ENCODE peak calls at places on chromosomes 7 and 10, in nine cellular contexts. H is cardiac muscle cell, D is aorta, Q is AG09309, V is heart left ventricle, T is mucosa of descending colon, L is choroid plexus epithelial cell, K is lower leg skin, U is kidney epithelial cell. R is an unnamed sample.

GRCh38 chr10:74976565-74976964 is 134.9 kb upstream of the SAMD8 start:
- DNase-seq in H (no peak), D (no peak), Q (no peak), V (no peak), T (no peak), L (no peak), K (no peak), U (no peak), R (no peak)

GRCh38 chr10:129964611-129965417 is 740 bp upstream of the EBF3 start:
- DNase-seq in H (peak), D (peak), Q (no peak), V (no peak), T (no peak), L (no peak), K (peak), U (no peak), R (no peak)

GRCh38 chr10:122461729-122462532 is 578 bp downstream of the HTRA1 start:
- DNase-seq in H (peak), D (peak), Q (no peak), V (peak), T (no peak), L (peak), K (no peak), U (no peak), R (no peak)

GRCh38 chr10:100997364-100998182 is 2.0 kb upstream of the LZTS2 start:
- DNase-seq in H (peak), D (peak), Q (peak), V (peak), T (peak), L (peak), K (peak), U (no peak), R (peak)

GRCh38 chr10:22620140-22620857 is 94.1 kb downstream of the PIP4K2A start:
- DNase-seq in H (no peak), D (peak), Q (peak), V (peak), T (peak), L (peak), K (peak), U (peak), R (peak)

GRCh38 chr7:28749673-28750072 is 208.5 kb downstream of the TRIL start:
- DNase-seq in H (no peak), D (no peak), Q (no peak), V (no peak), T (no peak), L (peak), K (no peak), U (no peak), R (no peak)

GRCh38 chr7:138258194-138258554 is 181.9 kb downstream of the AKR1D1 start:
- DNase-seq in H (no peak), D (no peak), Q (no peak), V (no peak), T (no peak), L (no peak), K (no peak), U (no peak), R (no peak)

GRCh38 chr7:33921216-33921938 is 16.0 kb downstream of the BMPER start:
- DNase-seq in H (no peak), D (no peak), Q (peak), V (peak), T (peak), L (peak), K (no peak), U (no peak), R (peak)

GRCh38 chr10:109282510-109282909 is 640.8 kb downstream of the XPNPEP1 start:
- DNase-seq in H (no peak), D (no peak), Q (no peak), V (no peak), T (no peak), L (peak), K (no peak), U (peak), R (peak)

GRCh38 chr7:5634107-5634950 is 147.1 kb downstream of the RNF216 start:
- DNase-seq in H (peak), D (peak), Q (peak), V (peak), T (peak), L (peak), K (peak), U (peak), R (peak)

GRCh38 chr10:44020322-44021111 is 364.4 kb downstream of the CXCL12 start:
- DNase-seq in H (no peak), D (no peak), Q (no peak), V (peak), T (no peak), L (no peak), K (no peak), U (no peak), R (peak)

GRCh38 chr10:100346351-100346764 is 675 bp upstream of the SCD start:
- DNase-seq in H (peak), D (peak), Q (no peak), V (peak), T (peak), L (peak), K (no peak), U (no peak), R (peak)

GRCh38 chr10:22573820-22574569 is 140.4 kb downstream of the PIP4K2A start:
- DNase-seq in H (no peak), D (no peak), Q (no peak), V (no peak), T (no peak), L (peak), K (no peak), U (no peak), R (no peak)

GRCh38 chr10:104256335-104257080 is 1.8 kb downstream of the GSTO1 start:
- DNase-seq in H (no peak), D (no peak), Q (no peak), V (no peak), T (no peak), L (peak), K (no peak), U (no peak), R (no peak)

GRCh38 chr10:11745045-11745444 is 2.9 kb downstream of the ECHDC3 start:
- DNase-seq in H (no peak), D (no peak), Q (no peak), V (no peak), T (no peak), L (no peak), K (no peak), U (no peak), R (no peak)

GRCh38 chr7:2261611-2262010 is 19.6 kb downstream of the NUDT1 start:
- DNase-seq in H (no peak), D (no peak), Q (no peak), V (no peak), T (no peak), L (no peak), K (no peak), U (no peak), R (no peak)

GRCh38 chr7:105355701-105356100 is 33.0 kb downstream of the SRPK2 start:
- DNase-seq in H (no peak), D (no peak), Q (no peak), V (no peak), T (no peak), L (no peak), K (no peak), U (no peak), R (no peak)

GRCh38 chr7:133795061-133795460 is 332.1 kb upstream of the LRGUK start:
- DNase-seq in H (no peak), D (no peak), Q (no peak), V (no peak), T (no peak), L (no peak), K (no peak), U (no peak), R (peak)

GRCh38 chr7:5470721-5471311 is 47.2 kb upstream of the TNRC18 start:
- DNase-seq in H (no peak), D (no peak), Q (no peak), V (peak), T (no peak), L (no peak), K (no peak), U (no peak), R (no peak)

GRCh38 chr7:96414931-96415292 is 93.0 kb upstream of the SLC25A13 start:
- DNase-seq in H (peak), D (no peak), Q (no peak), V (peak), T (no peak), L (peak), K (peak), U (no peak), R (no peak)

GRCh38 chr10:56063642-56064041 is 297.4 kb downstream of the ZWINT start:
- DNase-seq in H (no peak), D (no peak), Q (no peak), V (no peak), T (no peak), L (no peak), K (no peak), U (no peak), R (no peak)

GRCh38 chr10:56068473-56069263 is 292.4 kb downstream of the ZWINT start:
- DNase-seq in H (no peak), D (no peak), Q (no peak), V (no peak), T (no peak), L (no peak), K (no peak), U (no peak), R (no peak)

GRCh38 chr10:56068040-56068439 is 293.0 kb downstream of the ZWINT start:
- DNase-seq in H (no peak), D (no peak), Q (no peak), V (no peak), T (no peak), L (no peak), K (no peak), U (no peak), R (no peak)
- H3K4me3 ChIP-seq in H (no peak), D (no peak), Q (no peak), V (no peak), T (no peak), L (no peak), K (no peak), U (no peak), R (no peak)

GRCh38 chr7:101669307-101669706 is 40.2 kb upstream of the MYL10 start:
- DNase-seq in H (no peak), D (no peak), Q (no peak), V (no peak), T (no peak), L (no peak), K (no peak), U (no peak), R (no peak)
- H3K4me3 ChIP-seq in H (no peak), D (no peak), Q (no peak), V (no peak), T (no peak), L (no peak), K (no peak), U (no peak), R (no peak)

GRCh38 chr7:149510248-149510647 is 12.6 kb upstream of the ZNF746 start:
- DNase-seq in H (no peak), D (no peak), Q (no peak), V (no peak), T (no peak), L (no peak), K (no peak), U (no peak), R (no peak)
- H3K4me3 ChIP-seq in H (no peak), D (no peak), Q (no peak), V (no peak), T (no peak), L (no peak), K (no peak), U (no peak), R (no peak)

GRCh38 chr7:36192050-36192824 is 39.2 kb downstream of the EEPD1 start:
- DNase-seq in H (no peak), D (peak), Q (peak), V (peak), T (no peak), L (peak), K (peak), U (no peak), R (peak)

GRCh38 chr7:36188923-36189322 is 35.9 kb downstream of the EEPD1 start:
- DNase-seq in H (no peak), D (no peak), Q (no peak), V (no peak), T (no peak), L (no peak), K (no peak), U (no peak), R (no peak)

GRCh38 chr7:36192877-36193276 is 39.8 kb downstream of the EEPD1 start:
- DNase-seq in H (no peak), D (no peak), Q (no peak), V (no peak), T (no peak), L (no peak), K (no peak), U (no peak), R (no peak)

GRCh38 chr7:36190447-36191291 is 37.6 kb downstream of the EEPD1 start:
- DNase-seq in H (no peak), D (peak), Q (no peak), V (peak), T (peak), L (no peak), K (no peak), U (no peak), R (no peak)

GRCh38 chr7:36191292-36191920 is 38.4 kb downstream of the EEPD1 start:
- DNase-seq in H (peak), D (no peak), Q (peak), V (no peak), T (no peak), L (no peak), K (no peak), U (no peak), R (no peak)
- H3K4me3 ChIP-seq in H (no peak), D (no peak), Q (no peak), V (no peak), T (no peak), L (no peak), K (no peak), U (no peak), R (no peak)

GRCh38 chr10:3323865-3324498 is 151.4 kb upstream of the PITRM1 start:
- DNase-seq in H (no peak), D (no peak), Q (peak), V (peak), T (no peak), L (no peak), K (no peak), U (no peak), R (peak)
- H3K4me3 ChIP-seq in H (no peak), D (no peak), Q (no peak), V (no peak), T (no peak), L (no peak), K (no peak), U (no peak), R (no peak)

DNA sequence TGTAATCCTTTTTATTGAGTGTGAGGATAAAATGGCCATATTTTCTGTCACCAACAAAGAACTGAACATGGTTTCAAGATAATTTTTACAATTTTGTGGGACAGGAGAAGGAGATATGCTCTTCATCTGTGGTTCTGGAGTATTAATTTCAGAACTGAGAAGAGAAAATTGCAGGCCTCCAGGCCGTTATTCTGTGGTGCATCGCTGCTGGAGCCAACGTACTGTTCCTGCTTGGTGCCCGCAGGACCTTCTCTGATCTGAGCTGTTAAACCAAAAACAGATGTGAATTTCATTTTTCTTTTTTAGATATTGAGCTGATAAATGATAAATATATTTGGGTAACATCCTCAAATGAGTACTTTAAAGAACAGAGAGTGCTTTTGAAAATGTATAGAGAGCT is 63.9 kb downstream of the IKZF1 start:
- DNase-seq in H (no peak), D (no peak), Q (no peak), V (no peak), T (no peak), L (no peak), K (no peak), U (no peak), R (no peak)
- H3K4me3 ChIP-seq in H (no peak), D (no peak), Q (no peak), V (no peak), T (no peak), L (no peak), K (no peak), U (no peak), R (no peak)

DNA sequence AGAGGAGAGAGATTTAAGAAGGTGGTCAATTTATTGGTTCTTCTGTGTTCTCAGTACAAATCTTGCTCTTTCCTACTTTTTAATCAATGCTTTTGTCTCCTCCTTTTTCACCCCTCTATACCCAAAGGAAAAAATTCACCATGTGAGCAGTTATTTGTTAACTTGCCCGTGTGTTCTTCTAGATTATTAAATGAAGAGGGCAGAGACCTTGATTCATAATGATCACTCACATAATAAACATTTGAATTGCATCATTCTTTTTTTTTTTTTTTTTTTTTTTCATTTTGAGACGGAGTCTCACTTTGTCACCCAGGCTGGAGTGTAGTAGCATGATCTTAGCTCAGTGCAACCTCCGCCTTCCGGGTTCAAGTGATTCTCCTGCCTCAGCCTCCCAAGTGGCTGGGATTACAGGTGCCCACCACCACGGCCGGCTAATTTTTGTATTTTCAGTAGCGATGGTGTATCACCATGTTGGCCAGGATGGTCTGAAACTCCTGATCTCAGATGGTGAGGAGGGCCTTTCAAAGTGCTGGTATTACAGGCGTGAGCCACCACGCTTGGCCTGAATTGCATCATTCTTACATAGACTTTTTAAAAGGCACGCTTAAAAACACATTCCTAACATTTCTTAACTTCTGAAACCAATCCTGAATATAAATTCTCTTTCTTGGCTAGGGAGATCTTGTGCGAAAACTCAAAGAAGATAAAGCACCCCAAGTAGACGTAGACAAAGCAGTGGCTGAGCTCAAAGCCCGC is 3.6 kb downstream of the GARS1 start:
- DNase-seq in H (no peak), D (no peak), Q (no peak), V (no peak), T (no peak), L (peak), K (no peak), U (no peak), R (no peak)
- H3K4me3 ChIP-seq in H (no peak), D (no peak), Q (peak), V (no peak), T (no peak), L (peak), K (no peak), U (no peak), R (no peak)

GRCh38 chr7:94908204-94909022 is 1.0 kb downstream of the PPP1R9A start:
- DNase-seq in H (peak), D (peak), Q (no peak), V (peak), T (peak), L (peak), K (no peak), U (no peak), R (no peak)

GRCh38 chr7:94907420-94908203 is at the start of gene PPP1R9A:
- DNase-seq in H (peak), D (no peak), Q (no peak), V (peak), T (peak), L (no peak), K (no peak), U (no peak), R (no peak)

GRCh38 chr7:94907026-94907419 is 371 bp upstream of the PPP1R9A start:
- DNase-seq in H (no peak), D (no peak), Q (no peak), V (no peak), T (no peak), L (no peak), K (no peak), U (no peak), R (no peak)

GRCh38 chr7:94906035-94906796 is 1.2 kb upstream of the PPP1R9A start:
- DNase-seq in H (no peak), D (no peak), Q (no peak), V (no peak), T (no peak), L (no peak), K (no peak), U (no peak), R (no peak)

GRCh38 chr7:94909023-94909466 is 1.7 kb downstream of the PPP1R9A start:
- DNase-seq in H (no peak), D (no peak), Q (no peak), V (no peak), T (no peak), L (no peak), K (no peak), U (no peak), R (no peak)
- H3K4me3 ChIP-seq in H (peak), D (peak), Q (no peak), V (peak), T (no peak), L (no peak), K (no peak), U (peak), R (peak)

GRCh38 chr7:99926351-99926750 is 3.1 kb downstream of the GJC3 start:
- DNase-seq in H (no peak), D (no peak), Q (no peak), V (no peak), T (no peak), L (no peak), K (no peak), U (no peak), R (no peak)

GRCh38 chr7:99928188-99928587 is 1.2 kb downstream of the GJC3 start:
- DNase-seq in H (no peak), D (no peak), Q (no peak), V (no peak), T (no peak), L (no peak), K (no peak), U (no peak), R (no peak)

GRCh38 chr7:99928994-99929729 is at the start of gene GJC3:
- DNase-seq in H (peak), D (peak), Q (no peak), V (peak), T (peak), L (peak), K (peak), U (no peak), R (no peak)

GRCh38 chr7:99929730-99930053 is 272 bp upstream of the GJC3 start:
- DNase-seq in H (no peak), D (no peak), Q (no peak), V (no peak), T (no peak), L (no peak), K (no peak), U (no peak), R (no peak)

GRCh38 chr7:99927536-99927935 is 1.9 kb downstream of the GJC3 start:
- DNase-seq in H (no peak), D (no peak), Q (no peak), V (no peak), T (no peak), L (no peak), K (no peak), U (no peak), R (no peak)
- H3K4me3 ChIP-seq in H (no peak), D (no peak), Q (no peak), V (no peak), T (no peak), L (no peak), K (no peak), U (no peak), R (no peak)

R was measured in skeletal muscle cell.